ENCODE peak calls at places on chromosomes 2 and 18, in five cellular contexts. One of them, this sample, is unnamed.

GRCh38 chr2:101518470-101519172 is 43.7 kb upstream of the RFX8 start:
- DNase-seq in GM12878: no peak
- DNase-seq in A549: peak
- DNase-seq in K562: peak
- DNase-seq in H1: no peak
- DNase-seq in this sample: peak

GRCh38 chr18:24514439-24514838 is 54.0 kb downstream of the HRH4 start:
- DNase-seq in GM12878: no peak
- DNase-seq in A549: peak
- DNase-seq in K562: peak
- DNase-seq in H1: peak
- DNase-seq in this sample: peak

GRCh38 chr18:57075716-57076400 is 71.0 kb upstream of the BOD1L2 start:
- DNase-seq in GM12878: no peak
- DNase-seq in A549: no peak
- DNase-seq in K562: no peak
- DNase-seq in H1: no peak
- DNase-seq in this sample: no peak

GRCh38 chr2:313991-314390 is 26.1 kb upstream of the ALKAL2 start:
- DNase-seq in GM12878: no peak
- DNase-seq in A549: no peak
- DNase-seq in K562: no peak
- DNase-seq in H1: no peak
- DNase-seq in this sample: no peak

GRCh38 chr2:98875081-98875728 is 60.8 kb downstream of the CRACDL start:
- DNase-seq in GM12878: peak
- DNase-seq in A549: no peak
- DNase-seq in K562: no peak
- DNase-seq in H1: no peak
- DNase-seq in this sample: no peak

GRCh38 chr2:105437708-105438103 is 38.9 kb upstream of the FHL2 start:
- DNase-seq in GM12878: no peak
- DNase-seq in A549: no peak
- DNase-seq in K562: no peak
- DNase-seq in H1: no peak
- DNase-seq in this sample: no peak

GRCh38 chr2:96940026-96940601 is 46.3 kb downstream of the FAM178B start:
- DNase-seq in GM12878: no peak
- DNase-seq in A549: no peak
- DNase-seq in K562: no peak
- DNase-seq in H1: no peak
- DNase-seq in this sample: no peak

GRCh38 chr18:44715841-44716240 is 35.2 kb downstream of the SETBP1 start:
- DNase-seq in GM12878: no peak
- DNase-seq in A549: no peak
- DNase-seq in K562: no peak
- DNase-seq in H1: no peak
- DNase-seq in this sample: no peak

GRCh38 chr2:24409700-24410556 is 49.6 kb upstream of the ITSN2 start:
- DNase-seq in GM12878: peak
- DNase-seq in A549: peak
- DNase-seq in K562: peak
- DNase-seq in H1: no peak
- DNase-seq in this sample: peak

GRCh38 chr2:17538844-17539554 is 1.5 kb upstream of the VSNL1 start:
- DNase-seq in GM12878: no peak
- DNase-seq in A549: no peak
- DNase-seq in K562: peak
- DNase-seq in H1: no peak
- DNase-seq in this sample: peak

GRCh38 chr2:197158138-197158537 is 152.4 kb downstream of the ANKRD44 start:
- DNase-seq in GM12878: no peak
- DNase-seq in A549: no peak
- DNase-seq in K562: no peak
- DNase-seq in H1: no peak
- DNase-seq in this sample: no peak

GRCh38 chr2:116832148-116832547 is 982.3 kb upstream of the DDX18 start:
- DNase-seq in GM12878: no peak
- DNase-seq in A549: no peak
- DNase-seq in K562: no peak
- DNase-seq in H1: no peak
- DNase-seq in this sample: no peak

GRCh38 chr2:10873790-10874437 is 37.8 kb upstream of the KCNF1 start:
- DNase-seq in GM12878: no peak
- DNase-seq in A549: no peak
- DNase-seq in K562: no peak
- DNase-seq in H1: no peak
- DNase-seq in this sample: no peak

GRCh38 chr2:72150961-72151356 is 3.3 kb upstream of the CYP26B1 start:
- DNase-seq in GM12878: no peak
- DNase-seq in A549: no peak
- DNase-seq in K562: no peak
- DNase-seq in H1: no peak
- DNase-seq in this sample: no peak

GRCh38 chr2:216015722-216016464 is 2.5 kb upstream of the MREG start:
- DNase-seq in GM12878: peak
- DNase-seq in A549: no peak
- DNase-seq in K562: peak
- DNase-seq in H1: no peak
- DNase-seq in this sample: no peak

GRCh38 chr2:233075966-233076339 is 15.8 kb downstream of the INPP5D start:
- DNase-seq in GM12878: peak
- DNase-seq in A549: no peak
- DNase-seq in K562: no peak
- DNase-seq in H1: no peak
- DNase-seq in this sample: no peak

GRCh38 chr2:129354662-129355061 is 624.8 kb upstream of the RAB6C start:
- DNase-seq in GM12878: no peak
- DNase-seq in A549: no peak
- DNase-seq in K562: no peak
- DNase-seq in H1: no peak
- DNase-seq in this sample: no peak

GRCh38 chr2:216033403-216033802 is 20.1 kb upstream of the MREG start:
- DNase-seq in GM12878: peak
- DNase-seq in A549: no peak
- DNase-seq in K562: no peak
- DNase-seq in H1: no peak
- DNase-seq in this sample: no peak

GRCh38 chr2:163554864-163555263 is 180.9 kb downstream of the FIGN start:
- DNase-seq in GM12878: no peak
- DNase-seq in A549: no peak
- DNase-seq in K562: no peak
- DNase-seq in H1: no peak
- DNase-seq in this sample: no peak

GRCh38 chr2:84906900-84907714 is 1.7 kb downstream of the TMSB10 start:
- DNase-seq in GM12878: no peak
- DNase-seq in A549: peak
- DNase-seq in K562: peak
- DNase-seq in H1: no peak
- DNase-seq in this sample: peak

GRCh38 chr18:4144201-4144600 is 310.9 kb downstream of the DLGAP1 start:
- DNase-seq in GM12878: no peak
- DNase-seq in A549: no peak
- DNase-seq in K562: no peak
- DNase-seq in H1: no peak
- DNase-seq in this sample: no peak

GRCh38 chr2:112542974-112543760 is 902 bp downstream of the POLR1B start:
- DNase-seq in GM12878: no peak
- DNase-seq in A549: peak
- DNase-seq in K562: peak
- DNase-seq in H1: no peak
- DNase-seq in this sample: peak

GRCh38 chr2:47195149-47195548 is 40.0 kb upstream of the STPG4 start:
- DNase-seq in GM12878: no peak
- DNase-seq in A549: no peak
- DNase-seq in K562: no peak
- DNase-seq in H1: no peak
- DNase-seq in this sample: no peak
- TF ChIP-seq KDM1A in GM12878: no peak
- TF ChIP-seq KDM1A in A549: no peak
- TF ChIP-seq KDM1A in K562: no peak
- TF ChIP-seq KDM1A in H1: no peak
- TF ChIP-seq KDM1A in this sample: no peak

GRCh38 chr18:28143725-28144124 is 33.2 kb downstream of the CDH2 start:
- DNase-seq in GM12878: no peak
- DNase-seq in A549: no peak
- DNase-seq in K562: no peak
- DNase-seq in H1: no peak
- DNase-seq in this sample: peak

GRCh38 chr18:28150925-28151324 is 26.0 kb downstream of the CDH2 start:
- DNase-seq in GM12878: no peak
- DNase-seq in A549: no peak
- DNase-seq in K562: no peak
- DNase-seq in H1: no peak
- DNase-seq in this sample: no peak

GRCh38 chr18:28151434-28151833 is 25.5 kb downstream of the CDH2 start:
- DNase-seq in GM12878: no peak
- DNase-seq in A549: no peak
- DNase-seq in K562: no peak
- DNase-seq in H1: no peak
- DNase-seq in this sample: no peak

GRCh38 chr18:28149810-28150420 is 27.0 kb downstream of the CDH2 start:
- DNase-seq in GM12878: no peak
- DNase-seq in A549: no peak
- DNase-seq in K562: no peak
- DNase-seq in H1: no peak
- DNase-seq in this sample: no peak

DNA sequence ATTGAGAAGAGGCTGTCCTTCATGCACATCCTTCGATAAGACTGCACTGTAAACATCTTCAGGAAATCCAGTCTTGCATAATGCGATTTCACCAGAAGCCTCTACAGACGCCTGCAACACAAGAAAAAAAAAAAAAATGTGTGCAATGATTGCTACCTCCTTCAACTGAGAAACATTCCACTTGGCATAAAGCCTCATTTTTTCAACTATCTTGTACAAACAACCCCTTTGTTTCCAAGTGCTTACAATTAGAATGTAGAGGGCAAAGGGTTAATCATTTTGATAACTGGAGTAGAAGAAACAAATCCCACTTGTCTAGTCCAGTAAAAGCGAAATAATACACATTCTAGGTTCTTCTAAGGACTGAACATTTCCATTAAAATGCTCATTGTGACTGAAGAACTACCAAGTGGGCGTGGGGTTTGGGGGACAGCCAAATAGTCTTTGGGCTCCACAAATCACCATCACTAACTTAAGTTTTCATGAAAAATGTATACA is 29.2 kb downstream of the CDH2 start:
- DNase-seq in GM12878: no peak
- DNase-seq in A549: no peak
- DNase-seq in K562: no peak
- DNase-seq in H1: no peak
- DNase-seq in this sample: peak
- TF ChIP-seq KDM1A in GM12878: no peak
- TF ChIP-seq KDM1A in A549: no peak
- TF ChIP-seq KDM1A in K562: no peak
- TF ChIP-seq KDM1A in H1: no peak
- TF ChIP-seq KDM1A in this sample: no peak

DNA sequence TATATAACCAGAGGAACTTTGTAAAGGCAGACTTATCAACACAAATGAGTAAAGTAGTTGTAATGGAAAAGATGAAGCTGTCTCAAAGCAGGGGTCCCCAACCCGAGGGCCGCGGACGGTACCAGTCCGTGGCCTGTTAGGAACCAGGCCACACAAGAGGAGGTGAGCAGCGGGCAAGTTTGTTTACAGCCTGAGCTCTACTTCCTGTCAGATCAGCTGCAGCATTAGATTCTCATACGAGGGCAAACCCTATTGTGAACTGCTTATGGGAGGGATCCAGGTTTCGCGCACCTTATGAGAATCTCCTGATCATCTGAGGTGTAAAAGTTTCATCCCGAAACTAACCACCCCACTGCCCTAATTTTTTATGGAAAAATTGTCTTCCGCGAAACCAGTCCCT is 57.4 kb upstream of the MSTN start:
- DNase-seq in GM12878: no peak
- DNase-seq in A549: no peak
- DNase-seq in K562: no peak
- DNase-seq in H1: no peak
- DNase-seq in this sample: no peak
- TF ChIP-seq KDM1A in GM12878: no peak
- TF ChIP-seq KDM1A in A549: no peak
- TF ChIP-seq KDM1A in K562: no peak
- TF ChIP-seq KDM1A in H1: no peak
- TF ChIP-seq KDM1A in this sample: no peak

DNA sequence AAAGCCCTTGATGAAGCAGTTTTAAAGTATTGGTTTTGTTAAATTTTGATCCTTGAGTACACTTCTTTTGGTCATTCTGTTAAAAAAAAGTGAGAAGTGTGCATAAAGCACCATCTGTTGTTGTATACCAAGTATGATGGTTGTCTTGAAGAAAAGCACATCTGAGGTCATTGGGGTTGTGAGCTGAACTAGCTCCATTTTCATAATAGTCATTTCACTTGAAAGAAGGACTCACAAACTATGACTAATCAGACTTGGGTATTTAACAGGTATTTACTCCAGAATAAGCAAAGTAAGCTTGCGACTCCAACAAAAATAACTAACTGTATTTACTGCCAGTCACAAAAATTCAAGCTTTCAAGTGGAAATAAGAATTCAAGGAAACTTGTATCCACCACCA is 35.1 kb downstream of the CHN1 start:
- DNase-seq in GM12878: no peak
- DNase-seq in A549: no peak
- DNase-seq in K562: no peak
- DNase-seq in H1: no peak
- DNase-seq in this sample: no peak
- TF ChIP-seq KDM1A in GM12878: no peak
- TF ChIP-seq KDM1A in A549: no peak
- TF ChIP-seq KDM1A in K562: no peak
- TF ChIP-seq KDM1A in H1: no peak
- TF ChIP-seq KDM1A in this sample: no peak

GRCh38 chr2:199895406-199895805 is 15.7 kb upstream of the C2orf69 start:
- DNase-seq in GM12878: no peak
- DNase-seq in A549: no peak
- DNase-seq in K562: no peak
- DNase-seq in H1: no peak
- DNase-seq in this sample: no peak
- TF ChIP-seq KDM1A in GM12878: no peak
- TF ChIP-seq KDM1A in A549: no peak
- TF ChIP-seq KDM1A in K562: no peak
- TF ChIP-seq KDM1A in H1: no peak
- TF ChIP-seq KDM1A in this sample: no peak

This sample was measured in HepG2.